ENCODE peak calls at places on chromosome 22, in nine cellular contexts. V, A, R, W, U, D, O, F and C are unnamed samples.

GRCh38 chr22:17779286-17780115 is 5.2 kb upstream of the BID start:
- DNase-seq in A (no peak), U (no peak), F (no peak), R (no peak), O (peak), W (no peak), D (no peak), V (no peak), C (no peak)

GRCh38 chr22:19571207-19571795 is 47.1 kb upstream of the CLDN5 start:
- DNase-seq in A (no peak), W (no peak), F (no peak), V (no peak), O (no peak), U (no peak), R (no peak), D (no peak), C (no peak)

GRCh38 chr22:28444659-28445058 is 235.0 kb downstream of the TTC28 start:
- DNase-seq in U (no peak), A (no peak), W (no peak), O (no peak), D (no peak), F (no peak), V (no peak), R (peak), C (no peak)

GRCh38 chr22:20495861-20496681 is 476 bp upstream of the KLHL22 start:
- DNase-seq in R (peak), W (peak), F (peak), O (peak), A (peak), V (peak), U (peak), D (peak), C (peak)

GRCh38 chr22:49659924-49660315 is 167.8 kb downstream of the BRD1 start:
- DNase-seq in U (no peak), F (no peak), D (no peak), V (no peak), W (no peak), R (no peak), O (peak), A (no peak), C (no peak)

GRCh38 chr22:41915035-41915782 is at the start of gene SHISA8:
- DNase-seq in U (peak), R (peak), V (peak), D (peak), A (no peak), W (no peak), F (peak), O (peak), C (no peak)

GRCh38 chr22:19812910-19813309 is 41.8 kb downstream of the GNB1L start:
- DNase-seq in A (no peak), W (no peak), O (no peak), R (no peak), F (no peak), D (no peak), U (no peak), V (no peak), C (no peak)

GRCh38 chr22:19972652-19973550 is 31.3 kb upstream of the TXNRD2 start:
- DNase-seq in A (no peak), F (no peak), U (no peak), W (no peak), V (no peak), D (no peak), R (no peak), O (no peak), C (no peak)

GRCh38 chr22:50304528-50305392 is 2.7 kb downstream of the PLXNB2 start:
- DNase-seq in W (peak), O (peak), D (no peak), F (no peak), V (peak), A (no peak), U (no peak), R (peak), C (peak)

GRCh38 chr22:21711851-21712250 is 23.7 kb downstream of the YPEL1 start:
- DNase-seq in A (no peak), D (no peak), F (no peak), V (no peak), W (no peak), U (no peak), O (no peak), R (no peak), C (no peak)
- H3K27ac ChIP-seq in A (no peak), D (no peak), F (no peak), V (no peak), W (no peak), U (no peak), O (no peak), R (no peak), C (no peak)

DNA sequence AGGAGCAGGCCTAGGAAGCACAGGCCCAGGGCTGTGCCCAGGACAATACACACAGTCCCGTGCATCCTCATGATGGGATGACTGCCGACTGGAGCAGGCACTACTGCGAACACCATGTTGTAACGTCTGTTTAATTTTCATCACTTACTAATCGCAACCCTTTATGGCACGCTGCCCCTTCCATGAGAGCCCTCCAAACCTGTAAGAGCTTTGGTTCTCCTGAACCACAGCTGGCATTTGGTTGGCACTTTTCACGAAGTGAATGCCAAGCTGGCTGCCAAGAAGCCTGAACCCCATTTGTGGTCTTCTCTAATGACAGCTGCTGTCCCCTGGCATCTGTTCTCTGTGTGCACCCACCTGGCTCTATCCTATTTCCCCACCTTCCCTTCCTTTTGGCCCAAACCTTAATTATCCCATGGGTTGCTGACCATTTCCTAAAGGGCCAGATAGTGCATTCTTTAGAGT is 36.5 kb downstream of the APOL1 start:
- DNase-seq in U (no peak), A (no peak), W (no peak), D (no peak), V (no peak), F (no peak), R (no peak), O (no peak), C (no peak)
- H3K27ac ChIP-seq in U (no peak), A (no peak), W (no peak), D (no peak), V (no peak), F (no peak), R (no peak), O (no peak), C (no peak)

DNA sequence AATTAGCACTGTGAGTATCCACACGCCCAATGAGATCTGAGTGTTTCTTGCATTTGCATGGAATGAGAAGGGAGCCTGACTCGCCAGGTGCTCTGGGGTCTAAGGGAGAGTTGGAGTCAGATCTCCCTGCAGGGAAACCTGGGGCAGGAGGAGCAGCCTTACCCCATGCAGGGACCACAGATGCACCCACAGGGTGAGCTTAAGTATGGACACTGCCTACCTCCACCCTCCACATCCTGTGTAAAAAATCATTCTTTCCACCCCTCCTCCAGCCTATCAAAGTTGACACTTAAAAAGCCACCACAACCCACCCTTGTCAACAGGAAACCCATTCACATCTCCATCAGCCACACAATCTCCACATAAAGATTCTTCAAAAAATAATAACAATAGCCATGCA is 67.0 kb upstream of the IGLL5 start:
- DNase-seq in R (no peak), F (no peak), V (no peak), A (no peak), W (no peak), O (no peak), U (no peak), D (peak), C (no peak)
- H3K27ac ChIP-seq in R (no peak), F (no peak), V (no peak), A (no peak), W (no peak), O (no peak), U (no peak), D (peak), C (no peak)

GRCh38 chr22:27416553-27417427 is 384.8 kb downstream of the MN1 start:
- DNase-seq in A (no peak), W (peak), V (no peak), D (no peak), F (no peak), R (peak), U (no peak), O (peak), C (no peak)
- H3K27ac ChIP-seq in A (no peak), W (peak), V (no peak), D (no peak), F (no peak), R (no peak), U (no peak), O (no peak), C (no peak)

GRCh38 chr22:24289138-24289537 is 18.5 kb downstream of the SPECC1L start:
- DNase-seq in U (no peak), V (no peak), A (no peak), F (no peak), R (peak), D (no peak), O (no peak), W (no peak), C (no peak)

GRCh38 chr22:24290459-24290858 is 19.8 kb downstream of the SPECC1L start:
- DNase-seq in F (no peak), A (no peak), U (no peak), W (no peak), R (peak), O (no peak), D (no peak), V (no peak), C (no peak)

GRCh38 chr22:24289781-24290181 is 19.1 kb downstream of the SPECC1L start:
- DNase-seq in R (peak), V (no peak), D (no peak), W (no peak), O (peak), A (no peak), F (no peak), U (no peak), C (no peak)

GRCh38 chr22:24291538-24292201 is 21.0 kb downstream of the SPECC1L start:
- DNase-seq in D (no peak), V (no peak), R (no peak), A (no peak), F (no peak), O (no peak), W (no peak), U (no peak), C (no peak)
- H3K27ac ChIP-seq in D (no peak), V (peak), R (peak), A (no peak), F (peak), O (peak), W (no peak), U (peak), C (no peak)